ENCODE peak calls at places on chromosomes 11 and 22, in four cellular contexts. O is mucosa of descending colon, Z is AG09309, U is cardiac fibroblast. I is an unnamed sample.

GRCh38 chr11:45457649-45458048 is 171.5 kb upstream of the SYT13 start:
- DNase-seq in Z (peak; percentile 95), O (no peak), U (peak; percentile 90), I (no peak)

GRCh38 chr11:80136991-80137390 is 696.2 kb upstream of the TENM4 start:
- DNase-seq in O (no peak), Z (no peak), U (peak; percentile 3), I (no peak)

GRCh38 chr11:93741882-93742226 is 382 bp downstream of the C11orf54 start:
- DNase-seq in Z (peak; percentile 17), U (peak; percentile 81), O (no peak), I (no peak)

GRCh38 chr11:123434262-123434661 is 4.2 kb downstream of the GRAMD1B start:
- DNase-seq in O (no peak), Z (no peak), U (peak; percentile 46), I (no peak)

GRCh38 chr11:66762088-66762487 is 33.1 kb upstream of the SPTBN2 start:
- DNase-seq in O (no peak), Z (no peak), U (no peak), I (no peak)

GRCh38 chr11:10938650-10939387 is 81.0 kb upstream of the ZBED5 start:
- DNase-seq in O (no peak), Z (no peak), U (no peak), I (no peak)

GRCh38 chr11:127392575-127392974 is 392.0 kb upstream of the KIRREL3 start:
- DNase-seq in U (no peak), Z (no peak), O (no peak), I (no peak)

GRCh38 chr11:44005076-44005800 is 42.5 kb upstream of the ACCSL start:
- DNase-seq in U (no peak), Z (no peak), O (no peak), I (peak; percentile 80)

GRCh38 chr11:66265531-66266377 is 2.7 kb upstream of the RAB1B start:
- DNase-seq in U (no peak), O (no peak), Z (no peak), I (peak; percentile 81)

GRCh38 chr22:46087816-46088277 is 62.5 kb upstream of the PPARA start:
- DNase-seq in Z (peak; percentile 79), O (peak; percentile 85), U (peak; percentile 94), I (peak; percentile 97)
- H3K4me3 ChIP-seq in Z (peak overlapping the region; percentile 88), O (no peak overlapping the region), U (no peak overlapping the region), I (no peak overlapping the region)

GRCh38 chr11:75276696-75277095 is 36.1 kb downstream of the TPBGL start:
- DNase-seq in Z (no peak), O (no peak), U (no peak), I (peak; percentile 48)
- H3K4me3 ChIP-seq in Z (no peak overlapping the region), O (no peak overlapping the region), U (no peak overlapping the region), I (no peak overlapping the region)

GRCh38 chr22:38697055-38697980 is 3.4 kb downstream of the JOSD1 start:
- DNase-seq in O (no peak), Z (no peak), U (peak; percentile 36), I (no peak)

GRCh38 chr22:38700271-38700788 is 413 bp downstream of the JOSD1 start:
- DNase-seq in O (no peak), Z (no peak), U (peak; percentile 54), I (peak; percentile 93)

GRCh38 chr22:38699143-38699542 is 1.6 kb downstream of the JOSD1 start:
- DNase-seq in O (no peak), U (no peak), Z (no peak), I (no peak)

GRCh38 chr22:38699784-38700183 is 959 bp downstream of the JOSD1 start:
- DNase-seq in U (peak; percentile 61), Z (no peak), O (no peak), I (no peak)

DNA sequence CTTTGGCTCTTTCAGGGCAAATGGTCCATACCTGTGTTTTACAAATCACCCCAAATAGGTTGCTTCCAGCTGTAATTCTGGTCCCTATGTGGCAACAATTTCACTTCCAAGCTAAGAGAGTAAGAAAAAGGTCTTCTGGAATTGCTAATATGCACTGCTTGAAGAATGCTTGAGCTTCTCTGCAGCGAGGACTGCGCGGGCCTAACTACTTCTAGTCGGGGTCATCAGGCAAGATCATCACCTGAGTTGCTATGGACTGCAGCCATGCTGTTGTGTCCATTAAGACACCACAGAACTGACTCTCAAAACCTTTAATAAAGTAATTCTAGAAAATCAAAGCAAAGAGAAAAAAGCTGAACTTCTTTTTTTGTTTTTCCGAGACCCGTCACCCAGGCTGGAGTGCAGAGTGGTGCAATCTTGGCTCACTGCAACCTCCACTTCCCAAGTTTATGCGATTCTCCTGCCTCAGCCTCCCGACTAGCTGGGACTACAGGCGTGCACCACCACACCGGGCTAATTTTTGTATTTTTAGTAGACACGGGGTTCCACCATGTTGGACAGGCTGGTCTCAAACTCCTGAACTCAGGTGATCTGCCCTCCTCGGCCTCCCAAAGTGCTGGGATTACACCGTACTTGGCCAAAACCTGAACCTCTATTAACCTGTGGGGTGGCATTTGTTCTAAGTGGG is 2.2 kb downstream of the JOSD1 start:
- DNase-seq in Z (no peak), O (no peak), U (no peak), I (no peak)
- H3K4me3 ChIP-seq in Z (peak overlapping the region; percentile 50), O (no peak overlapping the region), U (peak overlapping the region; percentile 65), I (peak overlapping the region; percentile 84)

DNA sequence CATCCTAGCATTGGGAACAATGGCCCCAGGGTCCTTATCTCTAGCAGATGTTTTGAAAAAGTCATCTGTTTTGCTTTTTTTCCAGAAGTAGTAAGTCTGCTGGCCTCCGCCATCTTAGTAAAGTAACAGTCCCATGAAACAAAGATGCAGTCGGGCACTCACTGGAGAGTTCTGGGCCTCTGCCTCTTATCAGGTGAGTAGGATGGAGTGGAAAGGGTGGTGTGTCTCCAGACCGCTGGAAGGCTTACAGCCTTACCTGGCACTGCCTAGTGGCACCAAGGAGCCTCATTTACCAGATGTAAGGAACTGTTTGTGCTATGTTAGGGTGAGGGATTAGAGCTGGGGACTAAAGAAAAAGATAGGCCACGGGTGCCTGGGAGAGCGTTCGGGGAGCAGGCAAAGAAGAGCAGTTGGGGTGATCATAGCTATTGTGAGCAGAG is 299 bp downstream of the CD3E start:
- DNase-seq in O (no peak), Z (no peak), U (no peak), I (no peak)
- H3K4me3 ChIP-seq in O (no peak overlapping the region), Z (no peak overlapping the region), U (no peak overlapping the region), I (no peak overlapping the region)

DNA sequence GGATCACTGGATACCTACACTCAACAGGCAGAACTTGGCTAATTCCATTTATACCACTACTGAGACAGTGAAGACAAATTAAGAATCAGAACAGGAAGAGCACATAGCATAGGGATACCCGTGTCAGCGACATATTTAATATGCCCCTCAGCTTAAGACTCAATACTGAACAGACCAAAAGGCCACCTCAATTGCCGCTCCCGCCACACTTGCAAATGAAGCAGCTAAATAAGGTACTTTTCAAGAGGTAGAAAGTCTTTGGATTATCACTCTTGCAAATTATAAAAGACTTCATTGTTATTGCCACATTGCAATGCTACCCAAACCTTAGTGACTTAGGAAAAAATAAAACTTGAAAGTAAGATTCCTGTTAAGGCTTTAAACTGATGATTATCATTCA is 3.1 kb downstream of the DDX17 start:
- DNase-seq in U (no peak), Z (no peak), O (no peak), I (no peak)
- H3K4me3 ChIP-seq in U (peak overlapping the region; percentile 67), Z (peak overlapping the region; percentile 58), O (no peak overlapping the region), I (peak overlapping the region; percentile 84)

I was measured in kidney.